ENCODE peak calls at places on chromosomes 12 and 14, in seven cellular contexts. I is body of pancreas; U is CD4-positive, alpha-beta memory T cell; V is upper lobe of right lung; J is neural progenitor cell; N is A549; P is ovary. T is an unnamed sample.

GRCh38 chr12:114328292-114328691 is 77.7 kb downstream of the TBX5 start:
- DNase-seq in P (no peak), V (no peak), U (no peak), N (no peak), J (no peak), I (no peak), T (no peak)

GRCh38 chr12:25699454-25699853 is 146.4 kb upstream of the LMNTD1 start:
- DNase-seq in V (no peak), N (no peak), I (no peak), P (no peak), U (no peak), J (no peak), T (no peak)

GRCh38 chr12:39236994-39237393 is 205.9 kb downstream of the KIF21A start:
- DNase-seq in N (peak; percentile 24), U (no peak), J (no peak), V (no peak), I (no peak), P (no peak), T (no peak)

GRCh38 chr14:69712637-69713088 is 54.3 kb upstream of the SRSF5 start:
- DNase-seq in N (no peak), J (peak; percentile 43), V (peak; percentile 89), U (peak; percentile 42), I (no peak), P (peak; percentile 33), T (peak; percentile 88)

GRCh38 chr12:119180380-119181040 is 1.8 kb downstream of the HSPB8 start:
- DNase-seq in P (peak; percentile 62), V (no peak), U (no peak), J (no peak), N (no peak), I (no peak), T (no peak)

GRCh38 chr12:97701901-97702300 is 239.3 kb downstream of the RMST start:
- DNase-seq in I (no peak), V (no peak), P (no peak), J (no peak), N (no peak), U (no peak), T (no peak)

GRCh38 chr12:5516371-5516770 is 84.5 kb downstream of the NTF3 start:
- DNase-seq in J (no peak), P (no peak), N (no peak), U (no peak), V (no peak), I (no peak), T (no peak)

GRCh38 chr14:73786942-73787759 is 64.5 kb upstream of the PTGR2 start:
- DNase-seq in U (peak; percentile 61), I (peak; percentile 71), P (peak; percentile 74), J (peak; percentile 83), V (peak; percentile 88), N (no peak), T (peak; percentile 82)

GRCh38 chr12:48873096-48873495 is 7.4 kb upstream of the RND1 start:
- DNase-seq in N (no peak), U (no peak), J (no peak), V (no peak), P (no peak), I (no peak), T (no peak)

DNA sequence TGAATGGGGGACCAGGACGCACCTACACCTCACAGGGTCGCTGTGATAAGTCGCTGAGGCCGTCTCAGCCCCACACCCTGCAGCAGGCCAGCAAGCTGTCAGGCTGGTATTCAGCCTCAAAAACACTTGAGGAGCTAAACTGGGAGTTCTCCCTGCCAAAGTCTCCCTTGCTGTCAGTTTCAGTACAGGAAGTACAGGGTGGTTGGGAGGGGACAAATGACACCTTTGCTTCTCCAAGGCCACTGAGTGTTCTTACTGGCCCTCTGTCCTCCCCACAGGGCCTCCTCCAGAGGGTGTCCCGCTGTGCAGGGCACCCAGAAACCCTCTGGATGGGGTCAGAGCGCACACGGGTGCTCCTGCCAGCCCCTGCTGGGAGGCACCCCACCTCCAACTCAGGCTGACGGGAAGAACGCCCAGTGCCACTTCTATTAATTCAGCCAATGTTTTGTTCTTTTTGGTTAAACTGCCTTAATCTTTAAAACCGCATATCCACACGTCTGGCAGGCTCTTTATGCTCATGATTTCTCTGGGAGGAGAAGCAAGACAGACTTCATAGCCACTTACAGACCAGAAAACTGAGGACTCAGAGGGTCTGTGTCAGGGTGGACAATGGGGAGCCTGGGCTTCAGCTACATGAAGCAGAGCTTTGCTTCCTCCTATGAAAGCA is 75.9 kb downstream of the ITPK1 start:
- DNase-seq in U (no peak), V (peak; percentile 70), J (no peak), N (no peak), P (no peak), I (no peak), T (no peak)
- H3K4me1 ChIP-seq in U (peaks cover 9% of the 10 kb centered on the region), V (peaks cover 80% of the 10 kb centered on the region), J (peaks cover 48% of the 10 kb centered on the region), N (peaks cover 92% of the 10 kb centered on the region), P (peaks cover 20% of the 10 kb centered on the region), I (peaks cover 73% of the 10 kb centered on the region), T (peaks cover 76% of the 10 kb centered on the region)

DNA sequence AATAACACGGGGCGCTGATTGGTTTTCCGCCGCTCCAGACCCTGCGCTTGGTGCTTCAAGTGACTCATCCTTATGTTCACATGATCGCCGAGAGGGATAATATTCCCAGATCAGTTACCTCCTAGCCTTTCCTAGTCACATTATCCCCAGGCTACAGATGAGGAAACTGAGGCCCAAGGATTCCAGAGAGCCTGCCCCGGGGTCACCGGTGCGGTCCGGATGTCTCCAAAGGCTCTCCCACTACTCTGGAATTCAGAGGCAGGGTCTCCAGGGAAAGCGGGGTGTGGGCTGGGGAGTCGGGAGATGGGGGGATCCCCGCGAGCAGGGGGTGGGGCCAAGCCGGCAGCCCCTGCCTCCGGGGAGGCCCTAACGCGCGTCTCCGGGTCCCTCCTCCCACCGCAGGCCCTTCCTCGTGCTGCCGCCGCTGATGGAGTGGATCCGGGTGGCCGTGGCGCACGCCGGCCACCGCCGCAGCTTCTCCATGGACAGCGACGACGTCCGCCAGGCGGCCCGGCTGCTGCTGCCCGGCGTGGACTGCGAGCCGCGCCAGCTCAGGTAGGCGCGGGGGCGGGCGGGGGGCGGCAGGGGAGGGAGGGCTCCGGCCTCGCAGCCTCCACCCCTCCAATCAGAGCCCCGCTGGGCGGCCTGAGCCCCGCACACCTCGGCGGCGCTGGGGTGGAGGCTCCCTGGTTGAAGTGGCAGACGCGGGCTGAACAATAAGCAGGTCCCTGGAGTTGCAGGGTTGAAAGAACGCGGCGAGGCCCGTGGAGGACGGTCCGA is 104.7 kb upstream of the PWP1 start:
- DNase-seq in J (peak; percentile 57), P (no peak), U (no peak), V (no peak), N (no peak), I (no peak), T (no peak)
- H3K4me3 ChIP-seq in J (peak overlapping the region; percentile 22), P (no peak overlapping the region), U (no peak overlapping the region), V (no peak overlapping the region), N (no peak overlapping the region), I (no peak overlapping the region), T (no peak overlapping the region)

GRCh38 chr12:3038931-3039510 is 38.2 kb upstream of the TSPAN9 start:
- DNase-seq in J (no peak), I (no peak), N (no peak), U (no peak), P (no peak), V (no peak), T (no peak)
- H3K4me1 ChIP-seq in J (peaks cover 7% of the 10 kb centered on the region), I (peaks cover 16% of the 10 kb centered on the region), N (no peaks in the 10 kb centered on the region), U (no peaks in the 10 kb centered on the region), P (no peaks in the 10 kb centered on the region), V (no peaks in the 10 kb centered on the region), T (peaks cover under 1% of the 10 kb centered on the region)

GRCh38 chr12:93376436-93377251 is 1.1 kb upstream of the NUDT4 start:
- DNase-seq in P (peak; percentile 54), U (no peak), J (peak; percentile 81), I (no peak), N (no peak), V (peak; percentile 75), T (peak; percentile 65)
- H3K4me3 ChIP-seq in P (peak overlapping the region; percentile 97), U (no peak overlapping the region), J (peak overlapping the region; percentile 63), I (no peak overlapping the region), N (peak overlapping the region; percentile 64), V (peak overlapping the region; percentile 96), T (peak overlapping the region; percentile 77)

DNA sequence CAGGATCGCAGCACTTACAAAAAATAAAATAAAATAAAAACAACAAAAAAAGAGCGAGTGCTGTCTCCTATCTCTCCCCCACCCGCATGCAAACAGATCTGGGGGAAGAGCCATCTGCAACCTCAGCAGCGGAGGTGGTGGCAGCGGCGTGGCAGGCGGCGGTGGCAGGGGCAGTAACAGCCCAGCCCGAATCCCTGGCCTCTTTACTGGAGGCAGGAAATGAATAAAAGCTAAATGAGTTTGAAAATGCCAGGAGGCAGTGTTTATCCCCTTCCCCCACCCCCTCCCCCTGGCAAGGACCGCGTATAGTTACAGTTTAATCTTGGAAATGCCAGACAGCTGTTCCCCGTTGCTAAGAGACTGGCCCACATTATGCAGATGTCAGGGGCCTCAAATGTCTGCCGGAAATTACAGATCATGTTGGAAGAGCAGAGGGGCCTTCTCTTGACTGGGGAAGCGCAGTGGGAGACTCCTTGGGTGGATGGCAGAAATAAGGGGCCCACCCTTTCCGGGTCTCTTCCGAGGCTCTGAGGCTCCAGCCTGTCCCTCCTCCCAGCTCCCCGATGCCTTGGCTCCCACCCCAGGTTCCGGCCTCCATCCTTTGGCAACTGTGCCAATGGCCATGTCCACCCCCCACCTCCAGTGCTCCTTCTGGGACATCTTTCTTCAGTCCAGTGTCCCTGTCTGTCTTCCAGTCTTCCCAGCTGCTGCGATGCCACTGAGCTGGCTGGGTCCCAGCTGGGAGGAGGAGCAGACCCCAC is 93.8 kb downstream of the LRRC74A start:
- DNase-seq in N (no peak), I (peak; percentile 59), U (no peak), P (peak; percentile 64), V (no peak), J (no peak), T (no peak)
- H3K4me1 ChIP-seq in N (peaks cover 82% of the 10 kb centered on the region), I (peaks cover 46% of the 10 kb centered on the region), U (peaks cover 33% of the 10 kb centered on the region), P (peaks cover 50% of the 10 kb centered on the region), V (peaks cover 37% of the 10 kb centered on the region), J (peaks cover 62% of the 10 kb centered on the region), T (peaks cover 41% of the 10 kb centered on the region)

DNA sequence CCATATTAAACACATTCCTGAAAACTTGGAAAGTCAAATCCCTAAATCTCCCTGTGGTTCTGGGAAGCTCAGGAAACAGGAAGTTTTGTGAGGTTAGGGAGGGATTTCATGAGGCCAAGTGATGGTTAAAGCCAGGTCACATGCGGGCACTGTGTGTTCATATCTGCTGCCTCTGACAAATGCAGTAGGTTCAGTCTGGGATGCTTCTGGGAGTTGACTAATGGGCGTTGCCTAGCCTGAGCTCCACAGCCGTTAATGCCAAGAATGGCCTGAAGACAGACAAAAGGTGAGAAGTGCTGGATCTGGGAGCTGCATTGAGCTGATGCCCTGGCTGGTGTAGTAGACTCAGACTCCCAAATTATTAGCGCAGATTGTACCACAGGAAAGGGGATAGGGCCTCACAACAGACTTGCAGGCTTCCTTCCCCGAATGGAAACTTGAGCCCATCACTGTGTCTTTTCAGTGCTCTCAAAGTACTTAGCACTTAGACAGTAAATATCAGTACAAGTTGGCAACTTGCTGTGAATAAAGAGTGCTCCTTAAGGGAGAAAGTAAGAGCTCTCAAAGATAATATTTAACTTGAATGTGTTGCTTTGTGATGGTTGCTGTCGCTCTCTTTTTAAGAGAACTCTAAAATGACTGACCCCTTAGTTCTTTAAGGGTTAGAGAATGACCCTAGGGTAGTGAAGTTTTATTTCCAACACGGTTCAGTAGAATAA is 17.3 kb downstream of the GSG1 start:
- DNase-seq in V (no peak), U (no peak), P (no peak), N (no peak), I (no peak), J (no peak), T (no peak)
- H3K4me3 ChIP-seq in V (no peak overlapping the region), U (no peak overlapping the region), P (no peak overlapping the region), N (no peak overlapping the region), I (no peak overlapping the region), J (no peak overlapping the region), T (no peak overlapping the region)

DNA sequence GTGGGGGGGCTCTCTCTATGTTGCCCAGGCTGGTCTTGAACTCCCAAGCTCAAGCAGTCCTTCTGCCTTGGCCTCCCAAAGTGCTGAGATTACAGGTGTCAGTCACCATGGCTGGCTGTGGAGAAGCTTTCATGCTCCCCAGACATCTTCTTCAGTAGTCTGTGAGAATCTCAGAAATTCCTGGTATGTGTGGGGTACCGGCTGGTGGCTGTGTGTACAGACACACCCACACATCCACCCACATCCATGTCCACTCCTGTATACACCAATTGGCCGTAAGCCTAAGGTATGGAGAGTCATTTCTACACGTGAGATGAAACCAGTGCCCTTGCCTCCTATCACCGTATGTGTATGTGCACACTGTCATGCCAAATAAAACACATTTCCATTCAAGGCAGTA is 27.8 kb downstream of the GPRC5D start:
- DNase-seq in N (no peak), V (no peak), J (no peak), I (no peak), U (no peak), P (no peak), T (no peak)
- H3K4me1 ChIP-seq in N (peaks cover 41% of the 10 kb centered on the region), V (no peaks in the 10 kb centered on the region), J (no peaks in the 10 kb centered on the region), I (peaks cover 10% of the 10 kb centered on the region), U (no peaks in the 10 kb centered on the region), P (no peaks in the 10 kb centered on the region), T (peaks cover 4% of the 10 kb centered on the region)

T was measured in lower lobe of right lung.